ENCODE peak calls at places on chromosomes 12 and 14, in five cellular contexts. O, U, P, L and D are unnamed samples.

GRCh38 chr12:47860279-47860841 is 40.7 kb upstream of the HDAC7 start:
- DNase-seq in P (no peak), U (no peak), L (no peak), O (no peak), D (no peak)

GRCh38 chr12:119938049-119938667 is 50.9 kb upstream of the BICDL1 start:
- DNase-seq in U (no peak), P (peak), L (no peak), O (peak), D (peak)

GRCh38 chr14:105660816-105661531 is 134.6 kb downstream of the TMEM121 start:
- DNase-seq in P (no peak), L (no peak), O (no peak), U (no peak), D (no peak)

GRCh38 chr14:103260629-103261124 is 73.4 kb upstream of the EIF5 start:
- DNase-seq in P (peak), O (peak), U (no peak), L (peak), D (no peak)

GRCh38 chr12:31804185-31804504 is 75.3 kb upstream of the AMN1 start:
- DNase-seq in P (no peak), O (no peak), U (no peak), L (no peak), D (no peak)

GRCh38 chr12:90112668-90113067 is 404.0 kb upstream of the ATP2B1 start:
- DNase-seq in O (no peak), L (no peak), U (no peak), P (no peak), D (no peak)

GRCh38 chr12:3088251-3088650 is 11.1 kb downstream of the TSPAN9 start:
- DNase-seq in L (no peak), O (no peak), P (no peak), U (no peak), D (no peak)

GRCh38 chr12:46266869-46267617 is 1.8 kb downstream of the SLC38A1 start:
- DNase-seq in P (peak), U (peak), O (peak), L (peak), D (peak)

GRCh38 chr12:124440841-124441381 is 126.5 kb downstream of the NCOR2 start:
- DNase-seq in U (no peak), L (no peak), O (no peak), P (peak), D (no peak)

GRCh38 chr14:58294201-58294600 is 4.2 kb upstream of the ARID4A start:
- DNase-seq in U (no peak), L (no peak), O (no peak), P (no peak), D (no peak)